ENCODE peak calls at places on chromosomes 2 and 18, in nine cellular contexts. R is esophagus squamous epithelium; U is breast epithelium; J is LNCaP clone FGC; D is psoas muscle; K is osteocyte; B is A549; P is NCI-H526; C is stimulated activated CD4-positive, alpha-beta T cell treated with anti-CD3 and anti-CD28 coated beads, Interleukin-1b, Interleukin-23, amount 100 ng/mL, for 24 hours. L is an unnamed sample.
A peak's percentile ranks its signal among the peaks of the same experiment; 100 is the strongest.

GRCh38 chr2:185374878-185375277 is 363.7 kb upstream of the FSIP2 start:
- DNase-seq in R (no peak), U (no peak), J (no peak), D (no peak), K (no peak), B (no peak), P (no peak), C (no peak), L (no peak)

GRCh38 chr2:65613968-65614555 is 181.7 kb upstream of the SPRED2 start:
- DNase-seq in R (no peak), U (no peak), J (no peak), D (no peak), K (no peak), B (no peak), P (no peak), C (no peak), L (no peak)

GRCh38 chr18:34592961-34593382 is 117.1 kb upstream of the DTNA start:
- DNase-seq in R (no peak), U (peak; percentile 55), J (no peak), D (peak; percentile 85), K (no peak), B (no peak), P (no peak), C (no peak), L (peak; percentile 89)

GRCh38 chr18:74456409-74457042 is 582 bp downstream of the DIPK1C start:
- DNase-seq in R (no peak), U (no peak), J (no peak), D (no peak), K (peak; percentile 81), B (no peak), P (no peak), C (no peak), L (no peak)

GRCh38 chr18:21241224-21242131 is 554 bp upstream of the GREB1L start:
- DNase-seq in R (no peak), U (no peak), J (no peak), D (peak; percentile 59), K (no peak), B (no peak), P (no peak), C (no peak), L (no peak)

GRCh38 chr18:35982404-35983114 is 10.1 kb downstream of the RMP24 start:
- DNase-seq in R (no peak), U (no peak), J (no peak), D (no peak), K (no peak), B (no peak), P (no peak), C (no peak), L (no peak)

GRCh38 chr2:212421571-212422334 is 116.8 kb downstream of the ERBB4 start:
- DNase-seq in R (no peak), U (no peak), J (no peak), D (no peak), K (no peak), B (no peak), P (no peak), C (no peak), L (no peak)

GRCh38 chr2:162277344-162277743 is 34.1 kb upstream of the FAP start:
- DNase-seq in R (no peak), U (no peak), J (no peak), D (no peak), K (no peak), B (no peak), P (no peak), C (no peak), L (no peak)